ENCODE peak calls at places on chromosomes 2 and 18, in seven cellular contexts. H is Peyer's patch, F is right lobe of liver, R is body of pancreas, M is adrenal gland, N is GM23248, O is kidney. A is an unnamed sample. For H3K9me3 and H3K4me1, the result is how much of the 10 kb centered on the place peaks cover.

GRCh38 chr18:49597556-49597955 is 35.7 kb downstream of the LIPG start:
- DNase-seq in R (no peak), M (no peak), N (no peak), H (no peak), F (no peak), O (no peak), A (no peak)

GRCh38 chr2:63047534-63048281 is 2.9 kb upstream of the OTX1 start:
- DNase-seq in H (no peak), F (no peak), R (no peak), O (peak), M (no peak), N (no peak), A (peak)

GRCh38 chr2:105645031-105645940 is 99.4 kb upstream of the NCK2 start:
- DNase-seq in F (no peak), H (no peak), R (no peak), O (no peak), M (no peak), N (no peak), A (no peak)

GRCh38 chr2:224929512-224929911 is 112.8 kb downstream of the DOCK10 start:
- DNase-seq in F (no peak), M (no peak), O (no peak), H (no peak), N (no peak), R (no peak), A (no peak)

GRCh38 chr2:63992061-63992685 is 27.1 kb downstream of the VPS54 start:
- DNase-seq in N (no peak), M (no peak), H (no peak), F (no peak), R (no peak), O (no peak), A (no peak)

GRCh38 chr18:76494541-76495403 is at the start of gene ZNF516:
- DNase-seq in H (no peak), F (no peak), O (no peak), N (peak), R (peak), M (peak), A (peak)

GRCh38 chr2:176856645-176857044 is 355.9 kb upstream of the HNRNPA3 start:
- DNase-seq in M (no peak), R (no peak), F (no peak), N (no peak), O (no peak), H (no peak), A (no peak)

GRCh38 chr18:47387864-47388263 is 136.4 kb upstream of the SKOR2 start:
- DNase-seq in R (no peak), M (no peak), N (no peak), O (no peak), H (no peak), F (no peak), A (no peak)

GRCh38 chr2:220334210-220334609 is 706.8 kb downstream of the SLC4A3 start:
- DNase-seq in O (no peak), H (no peak), N (peak), R (no peak), F (no peak), M (no peak), A (no peak)

GRCh38 chr18:2337552-2338141 is 233.7 kb downstream of the METTL4 start:
- DNase-seq in N (peak), O (no peak), F (peak), R (peak), M (peak), H (peak), A (peak)

GRCh38 chr2:86679036-86679435 is 41.1 kb upstream of the RMND5A start:
- DNase-seq in F (no peak), M (no peak), O (no peak), N (no peak), H (no peak), R (no peak), A (no peak)

GRCh38 chr2:11234309-11234708 is 79.0 kb downstream of the SLC66A3 start:
- DNase-seq in M (no peak), H (no peak), N (peak), F (no peak), O (no peak), R (no peak), A (no peak)

GRCh38 chr2:34320056-34320455 is 721.0 kb upstream of the FAM98A start:
- DNase-seq in H (no peak), N (no peak), R (no peak), O (no peak), F (no peak), M (no peak), A (no peak)

GRCh38 chr2:123258864-123259263 is 766.2 kb upstream of the CNTNAP5 start:
- DNase-seq in H (no peak), F (no peak), O (no peak), N (no peak), M (no peak), R (no peak), A (no peak)
- H3K9me3 ChIP-seq in H (under half), F (under half), O (under half), N (under half), M (under half), R (under half), A (under half)

DNA sequence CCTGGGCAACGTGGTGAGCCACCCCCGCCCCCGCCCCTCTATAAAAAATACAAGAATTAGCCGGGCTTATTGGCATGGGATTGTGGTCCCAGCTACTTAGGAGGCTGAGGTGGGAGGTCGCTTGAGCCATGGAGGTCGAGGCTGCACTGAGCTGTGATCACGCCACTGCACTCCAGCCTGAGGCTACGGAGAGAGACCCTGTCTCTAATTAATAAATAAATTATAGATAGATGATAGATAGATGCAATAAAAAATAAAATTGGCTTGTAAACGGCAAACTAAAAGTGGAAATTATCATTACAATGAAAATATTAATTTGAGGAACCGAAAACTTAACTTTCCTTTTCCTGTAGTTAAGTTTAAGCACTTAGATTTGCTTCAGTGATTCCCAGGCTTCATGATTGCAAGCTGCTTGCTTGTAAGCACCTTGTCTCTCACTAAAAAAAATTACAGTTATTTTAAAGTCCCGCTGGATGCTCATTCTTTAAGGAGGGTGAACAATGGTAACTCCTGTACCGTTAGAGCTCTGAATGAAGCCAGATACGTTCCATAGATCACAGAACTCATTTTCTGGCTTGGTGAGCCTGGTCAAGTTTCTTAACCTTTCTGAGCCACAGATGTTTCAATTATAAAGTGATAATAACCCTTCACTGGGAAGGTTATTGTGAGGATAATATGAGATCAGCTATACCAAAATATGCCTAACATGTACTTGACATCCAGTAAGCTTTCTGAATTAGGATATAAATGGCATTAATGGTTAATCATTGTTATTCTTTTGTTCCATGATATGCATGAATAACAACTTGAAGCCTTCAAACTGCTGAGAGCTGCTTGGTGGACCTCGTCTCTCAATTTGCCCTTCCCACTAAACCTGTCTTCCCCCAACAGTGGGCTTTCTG is 9.4 kb upstream of the NARS1 start:
- DNase-seq in H (no peak), R (no peak), N (peak), M (no peak), F (no peak), O (no peak), A (no peak)
- H3K27ac ChIP-seq in H (peak), R (peak), N (peak), M (peak), F (no peak), O (no peak), A (peak)

GRCh38 chr2:230227216-230227615 is 1.7 kb downstream of the SP140 start:
- DNase-seq in H (peak), F (no peak), M (no peak), N (no peak), O (no peak), R (no peak), A (no peak)
- H3K4me1 ChIP-seq in H (under half), F (under half), M (under half), N (under half), O (under half), R (under half), A (under half)

GRCh38 chr18:55250729-55251128 is 291.5 kb upstream of the CCDC68 start:
- DNase-seq in M (no peak), F (no peak), N (peak), H (no peak), R (no peak), O (no peak), A (no peak)
- H3K9me3 ChIP-seq in M (under half), F (under half), N (under half), H (under half), R (under half), O (under half), A (under half)

GRCh38 chr2:9169310-9170107 is 37.1 kb upstream of the ASAP2 start:
- DNase-seq in R (no peak), N (no peak), M (no peak), F (no peak), H (no peak), O (no peak), A (no peak)

GRCh38 chr2:9167718-9168657 is 38.6 kb upstream of the ASAP2 start:
- DNase-seq in F (no peak), N (no peak), O (no peak), M (no peak), H (no peak), R (no peak), A (no peak)

GRCh38 chr2:9170458-9171130 is 36.0 kb upstream of the ASAP2 start:
- DNase-seq in F (no peak), N (no peak), M (no peak), R (no peak), O (no peak), H (no peak), A (peak)

GRCh38 chr2:9166579-9167392 is 39.8 kb upstream of the ASAP2 start:
- DNase-seq in H (no peak), N (peak), M (no peak), F (no peak), O (no peak), R (no peak), A (no peak)

DNA sequence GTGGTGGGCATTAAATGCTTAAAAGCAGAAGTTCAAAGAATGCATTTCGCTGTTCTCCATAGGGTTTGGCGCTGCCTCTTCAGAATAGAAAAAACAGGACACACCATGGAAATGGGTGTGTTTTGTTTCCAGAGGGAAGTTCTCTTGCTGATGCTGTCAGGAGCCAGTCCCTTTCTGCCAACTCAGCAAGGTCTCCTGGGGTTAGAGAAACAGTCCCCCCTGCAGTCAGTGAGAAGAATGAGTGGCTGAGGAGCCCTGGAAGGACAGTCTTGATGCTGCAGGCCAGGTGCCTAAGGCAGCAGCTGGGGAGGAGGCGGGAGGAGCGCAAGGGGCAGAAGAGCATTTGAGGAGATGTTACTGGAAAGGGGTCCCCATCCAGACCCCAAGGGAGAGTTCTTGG is 37.8 kb upstream of the ASAP2 start:
- DNase-seq in H (no peak), R (peak), N (no peak), O (no peak), M (no peak), F (no peak), A (no peak)
- H3K27ac ChIP-seq in H (no peak), R (no peak), N (no peak), O (no peak), M (no peak), F (no peak), A (no peak)

GRCh38 chr2:190489475-190489874 is 45.0 kb downstream of the NEMP2 start:
- DNase-seq in H (no peak), F (no peak), O (no peak), N (no peak), M (no peak), R (no peak), A (no peak)
- H3K4me1 ChIP-seq in H (under half), F (under half), O (under half), N (under half), M (under half), R (under half), A (under half)

A was measured in colonic mucosa.